ENCODE peak calls at places on chromosomes 11 and 22, in six cellular contexts. O, H, M, I, E and W are unnamed samples.

GRCh38 chr11:120404495-120404894 is 68.3 kb downstream of the ARHGEF12 start:
- DNase-seq in O (no peak), H (no peak), M (no peak), I (no peak), E (no peak), W (no peak)

GRCh38 chr22:33747576-33748180 is 172.6 kb downstream of the LARGE1 start:
- DNase-seq in O (no peak), H (no peak), M (no peak), I (no peak), E (peak; percentile 89), W (no peak)

GRCh38 chr11:74780277-74780870 is 31.7 kb downstream of the RNF169 start:
- DNase-seq in O (no peak), H (no peak), M (no peak), I (no peak), E (no peak), W (no peak)

GRCh38 chr11:66268953-66269906 is 791 bp downstream of the RAB1B start:
- DNase-seq in O (no peak), H (peak; percentile 20), M (no peak), I (no peak), E (no peak), W (no peak)

GRCh38 chr11:39724404-39724803 is 1735.0 kb downstream of the LRRC4C start:
- DNase-seq in O (no peak), H (peak; percentile 4), M (no peak), I (no peak), E (no peak), W (no peak)

GRCh38 chr11:26842458-26842841 is 120.6 kb upstream of the SLC5A12 start:
- DNase-seq in O (no peak), H (no peak), M (no peak), I (no peak), E (no peak), W (no peak)

GRCh38 chr11:7630002-7630401 is 43.3 kb downstream of the CYB5R2 start:
- DNase-seq in O (no peak), H (no peak), M (no peak), I (no peak), E (no peak), W (no peak)

GRCh38 chr11:3840289-3840869 is 380 bp downstream of the RHOG start:
- DNase-seq in O (peak; percentile 50), H (no peak), M (peak; percentile 23), I (peak; percentile 69), E (peak; percentile 36), W (no peak)

GRCh38 chr11:118913411-118914125 is 12.2 kb downstream of the BCL9L start:
- DNase-seq in O (peak; percentile 66), H (no peak), M (no peak), I (no peak), E (no peak), W (no peak)

GRCh38 chr11:86575208-86575855 is 97.1 kb downstream of the ME3 start:
- DNase-seq in O (no peak), H (no peak), M (no peak), I (no peak), E (no peak), W (no peak)

GRCh38 chr11:83193315-83194283 is at the start of gene ANKRD42:
- DNase-seq in O (peak; percentile 91), H (peak; percentile 95), M (peak; percentile 85), I (peak; percentile 94), E (peak; percentile 94), W (peak; percentile 73)

GRCh38 chr11:27296406-27296994 is 66.5 kb downstream of the CCDC34 start:
- DNase-seq in O (no peak), H (peak; percentile 52), M (no peak), I (no peak), E (peak; percentile 63), W (no peak)

GRCh38 chr22:36010913-36011312 is 17.7 kb downstream of the RBFOX2 start:
- DNase-seq in O (no peak), H (no peak), M (no peak), I (no peak), E (no peak), W (no peak)

GRCh38 chr11:45658292-45658991 is 7.0 kb downstream of the CHST1 start:
- DNase-seq in O (no peak), H (no peak), M (no peak), I (no peak), E (no peak), W (no peak)